ENCODE peak calls at places on chromosomes 13 and 19, in seven cellular contexts. One of them, this sample, is unnamed. For H3K9me3, the result is how much of the 10 kb centered on the place peaks cover.

GRCh38 chr13:21399741-21400140 is 59.4 kb downstream of the ZDHHC20 start:
- DNase-seq in HCT116: peak
- DNase-seq in H9: no peak
- DNase-seq in tibial nerve: no peak
- DNase-seq in endodermal cell: no peak
- DNase-seq in WERI-Rb-1: no peak
- DNase-seq in fibroblast of lung: peak
- DNase-seq in this sample: no peak

GRCh38 chr19:3047307-3048189 is 14.7 kb downstream of the TLE5 start:
- DNase-seq in tibial nerve: peak
- DNase-seq in fibroblast of lung: peak
- DNase-seq in H9: peak
- DNase-seq in HCT116: peak
- DNase-seq in WERI-Rb-1: peak
- DNase-seq in endodermal cell: peak
- DNase-seq in this sample: peak

GRCh38 chr19:49061445-49061844 is 3.2 kb downstream of the NTF4 start:
- DNase-seq in fibroblast of lung: no peak
- DNase-seq in HCT116: no peak
- DNase-seq in endodermal cell: no peak
- DNase-seq in WERI-Rb-1: no peak
- DNase-seq in tibial nerve: no peak
- DNase-seq in H9: no peak
- DNase-seq in this sample: no peak

GRCh38 chr13:110024646-110024980 is 238.2 kb upstream of the IRS2 start:
- DNase-seq in tibial nerve: no peak
- DNase-seq in H9: no peak
- DNase-seq in endodermal cell: no peak
- DNase-seq in WERI-Rb-1: no peak
- DNase-seq in HCT116: no peak
- DNase-seq in fibroblast of lung: no peak
- DNase-seq in this sample: no peak

GRCh38 chr19:19552811-19553210 is 14.7 kb downstream of the CILP2 start:
- DNase-seq in H9: peak
- DNase-seq in HCT116: no peak
- DNase-seq in tibial nerve: no peak
- DNase-seq in endodermal cell: peak
- DNase-seq in fibroblast of lung: peak
- DNase-seq in WERI-Rb-1: peak
- DNase-seq in this sample: no peak

GRCh38 chr13:110716235-110716505 is 2.7 kb downstream of the ING1 start:
- DNase-seq in H9: no peak
- DNase-seq in endodermal cell: no peak
- DNase-seq in WERI-Rb-1: no peak
- DNase-seq in fibroblast of lung: peak
- DNase-seq in tibial nerve: peak
- DNase-seq in HCT116: no peak
- DNase-seq in this sample: peak

GRCh38 chr13:23741879-23742510 is 147.2 kb downstream of the MIPEP start:
- DNase-seq in fibroblast of lung: no peak
- DNase-seq in H9: peak
- DNase-seq in WERI-Rb-1: peak
- DNase-seq in tibial nerve: no peak
- DNase-seq in endodermal cell: peak
- DNase-seq in HCT116: peak
- DNase-seq in this sample: peak

GRCh38 chr13:46640843-46641242 is 87.9 kb downstream of the LRCH1 start:
- DNase-seq in fibroblast of lung: peak
- DNase-seq in WERI-Rb-1: no peak
- DNase-seq in endodermal cell: no peak
- DNase-seq in tibial nerve: no peak
- DNase-seq in H9: no peak
- DNase-seq in HCT116: no peak
- DNase-seq in this sample: no peak

GRCh38 chr13:88704600-88705275 is 1033.6 kb downstream of the SLITRK5 start:
- DNase-seq in WERI-Rb-1: no peak
- DNase-seq in fibroblast of lung: no peak
- DNase-seq in tibial nerve: no peak
- DNase-seq in H9: no peak
- DNase-seq in HCT116: no peak
- DNase-seq in endodermal cell: no peak
- DNase-seq in this sample: peak

GRCh38 chr13:95676100-95676774 is 702 bp upstream of the DNAJC3 start:
- DNase-seq in HCT116: peak
- DNase-seq in WERI-Rb-1: peak
- DNase-seq in fibroblast of lung: peak
- DNase-seq in endodermal cell: no peak
- DNase-seq in tibial nerve: peak
- DNase-seq in H9: peak
- DNase-seq in this sample: no peak

GRCh38 chr13:51208707-51209106 is 13.5 kb upstream of the FAM124A start:
- DNase-seq in endodermal cell: no peak
- DNase-seq in WERI-Rb-1: no peak
- DNase-seq in tibial nerve: no peak
- DNase-seq in fibroblast of lung: no peak
- DNase-seq in H9: no peak
- DNase-seq in HCT116: no peak
- DNase-seq in this sample: no peak

GRCh38 chr19:18415177-18415867 is 3.9 kb upstream of the SSBP4 start:
- DNase-seq in HCT116: no peak
- DNase-seq in tibial nerve: peak
- DNase-seq in endodermal cell: no peak
- DNase-seq in fibroblast of lung: peak
- DNase-seq in WERI-Rb-1: no peak
- DNase-seq in H9: peak
- DNase-seq in this sample: no peak

GRCh38 chr13:28031220-28031903 is 42.9 kb upstream of the URAD start:
- DNase-seq in endodermal cell: no peak
- DNase-seq in WERI-Rb-1: no peak
- DNase-seq in HCT116: no peak
- DNase-seq in H9: no peak
- DNase-seq in fibroblast of lung: no peak
- DNase-seq in tibial nerve: no peak
- DNase-seq in this sample: no peak

GRCh38 chr19:21434516-21434915 is 37.6 kb downstream of the ZNF493 start:
- DNase-seq in tibial nerve: no peak
- DNase-seq in endodermal cell: no peak
- DNase-seq in WERI-Rb-1: no peak
- DNase-seq in H9: no peak
- DNase-seq in fibroblast of lung: no peak
- DNase-seq in HCT116: no peak
- DNase-seq in this sample: no peak

GRCh38 chr19:52034051-52034728 is 6.0 kb upstream of the ZNF614 start:
- DNase-seq in endodermal cell: no peak
- DNase-seq in HCT116: no peak
- DNase-seq in fibroblast of lung: peak
- DNase-seq in WERI-Rb-1: no peak
- DNase-seq in tibial nerve: no peak
- DNase-seq in H9: no peak
- DNase-seq in this sample: no peak
- H3K9me3 ChIP-seq in endodermal cell: half or more
- H3K9me3 ChIP-seq in HCT116: under half
- H3K9me3 ChIP-seq in fibroblast of lung: under half
- H3K9me3 ChIP-seq in WERI-Rb-1: under half
- H3K9me3 ChIP-seq in tibial nerve: half or more
- H3K9me3 ChIP-seq in H9: under half
- H3K9me3 ChIP-seq in this sample: half or more

DNA sequence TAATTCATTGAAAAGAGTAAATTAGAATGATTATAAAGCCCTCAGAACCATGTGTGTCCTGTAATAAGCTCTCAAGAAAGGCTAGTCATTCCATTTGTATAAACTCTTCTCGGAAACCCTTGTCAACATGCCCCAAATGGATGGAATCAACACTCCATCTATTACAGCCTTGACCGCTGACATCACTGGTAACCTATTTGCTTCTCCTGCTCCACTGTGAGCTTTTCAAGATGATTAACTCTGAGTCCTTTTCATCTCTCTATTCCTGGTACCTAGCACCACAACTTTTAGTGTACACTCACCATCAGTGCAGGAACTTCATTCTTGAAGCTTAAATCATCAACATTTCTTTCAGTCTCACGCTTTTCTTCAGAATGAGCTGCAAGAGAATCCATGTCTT is 612.0 kb downstream of the DCT start:
- DNase-seq in WERI-Rb-1: no peak
- DNase-seq in endodermal cell: no peak
- DNase-seq in fibroblast of lung: peak
- DNase-seq in H9: no peak
- DNase-seq in tibial nerve: no peak
- DNase-seq in HCT116: no peak
- DNase-seq in this sample: no peak
- TF ChIP-seq CTCF in WERI-Rb-1: no peak
- TF ChIP-seq CTCF in endodermal cell: no peak
- TF ChIP-seq CTCF in fibroblast of lung: no peak
- TF ChIP-seq CTCF in H9: no peak
- TF ChIP-seq CTCF in tibial nerve: no peak
- TF ChIP-seq CTCF in HCT116: no peak
- TF ChIP-seq CTCF in this sample: no peak

DNA sequence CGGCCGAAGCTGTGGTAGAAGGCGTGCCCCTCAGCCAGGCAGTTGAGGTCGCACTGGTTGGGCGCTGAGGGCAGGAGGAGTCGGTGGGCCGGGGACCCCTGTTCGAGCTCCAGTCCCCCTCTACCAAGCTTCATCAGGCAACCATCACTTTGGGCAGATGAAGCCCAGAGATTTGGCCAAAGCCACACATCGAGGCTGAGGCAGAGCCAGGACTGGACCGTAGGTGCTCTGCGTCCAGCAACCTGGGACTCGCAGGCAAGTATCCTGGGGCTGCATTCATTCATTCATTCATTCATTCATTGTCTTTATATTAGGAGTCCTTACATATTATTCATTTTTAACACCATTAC is 4.3 kb downstream of the ADAMTSL5 start:
- DNase-seq in endodermal cell: no peak
- DNase-seq in fibroblast of lung: no peak
- DNase-seq in HCT116: no peak
- DNase-seq in H9: no peak
- DNase-seq in WERI-Rb-1: no peak
- DNase-seq in tibial nerve: no peak
- DNase-seq in this sample: no peak
- H3K9me3 ChIP-seq in endodermal cell: under half
- H3K9me3 ChIP-seq in fibroblast of lung: under half
- H3K9me3 ChIP-seq in HCT116: under half
- H3K9me3 ChIP-seq in H9: under half
- H3K9me3 ChIP-seq in WERI-Rb-1: under half
- H3K9me3 ChIP-seq in tibial nerve: under half
- H3K9me3 ChIP-seq in this sample: under half

GRCh38 chr13:49836516-49836915 is 44.0 kb upstream of the KPNA3 start:
- DNase-seq in tibial nerve: no peak
- DNase-seq in endodermal cell: peak
- DNase-seq in fibroblast of lung: no peak
- DNase-seq in HCT116: no peak
- DNase-seq in H9: peak
- DNase-seq in WERI-Rb-1: peak
- DNase-seq in this sample: peak

GRCh38 chr13:49829715-49830114 is 37.2 kb upstream of the KPNA3 start:
- DNase-seq in WERI-Rb-1: no peak
- DNase-seq in H9: no peak
- DNase-seq in endodermal cell: no peak
- DNase-seq in fibroblast of lung: no peak
- DNase-seq in HCT116: no peak
- DNase-seq in tibial nerve: no peak
- DNase-seq in this sample: no peak

GRCh38 chr13:49830721-49831120 is 38.2 kb upstream of the KPNA3 start:
- DNase-seq in H9: no peak
- DNase-seq in WERI-Rb-1: no peak
- DNase-seq in HCT116: no peak
- DNase-seq in endodermal cell: no peak
- DNase-seq in tibial nerve: no peak
- DNase-seq in fibroblast of lung: no peak
- DNase-seq in this sample: no peak

GRCh38 chr13:49828452-49828851 is 36.0 kb upstream of the KPNA3 start:
- DNase-seq in H9: no peak
- DNase-seq in endodermal cell: no peak
- DNase-seq in tibial nerve: no peak
- DNase-seq in fibroblast of lung: no peak
- DNase-seq in WERI-Rb-1: no peak
- DNase-seq in HCT116: no peak
- DNase-seq in this sample: no peak

GRCh38 chr13:49833402-49833801 is 40.9 kb upstream of the KPNA3 start:
- DNase-seq in H9: no peak
- DNase-seq in endodermal cell: no peak
- DNase-seq in WERI-Rb-1: no peak
- DNase-seq in tibial nerve: no peak
- DNase-seq in fibroblast of lung: no peak
- DNase-seq in HCT116: no peak
- DNase-seq in this sample: no peak
- TF ChIP-seq CTCF in H9: no peak
- TF ChIP-seq CTCF in endodermal cell: no peak
- TF ChIP-seq CTCF in WERI-Rb-1: no peak
- TF ChIP-seq CTCF in tibial nerve: no peak
- TF ChIP-seq CTCF in fibroblast of lung: no peak
- TF ChIP-seq CTCF in HCT116: no peak
- TF ChIP-seq CTCF in this sample: no peak

GRCh38 chr19:55812449-55812848 is 19.4 kb downstream of the NLRP11 start:
- DNase-seq in endodermal cell: no peak
- DNase-seq in fibroblast of lung: no peak
- DNase-seq in HCT116: no peak
- DNase-seq in WERI-Rb-1: no peak
- DNase-seq in tibial nerve: no peak
- DNase-seq in H9: no peak
- DNase-seq in this sample: no peak
- H3K9me3 ChIP-seq in endodermal cell: half or more
- H3K9me3 ChIP-seq in fibroblast of lung: under half
- H3K9me3 ChIP-seq in HCT116: under half
- H3K9me3 ChIP-seq in WERI-Rb-1: under half
- H3K9me3 ChIP-seq in tibial nerve: under half
- H3K9me3 ChIP-seq in H9: half or more
- H3K9me3 ChIP-seq in this sample: under half

GRCh38 chr13:55517312-55517711 is 1623.4 kb upstream of the PRR20A start:
- DNase-seq in WERI-Rb-1: peak
- DNase-seq in endodermal cell: peak
- DNase-seq in H9: peak
- DNase-seq in fibroblast of lung: no peak
- DNase-seq in HCT116: no peak
- DNase-seq in tibial nerve: no peak
- DNase-seq in this sample: no peak
- TF ChIP-seq CTCF in WERI-Rb-1: peak
- TF ChIP-seq CTCF in endodermal cell: peak
- TF ChIP-seq CTCF in H9: peak
- TF ChIP-seq CTCF in fibroblast of lung: peak
- TF ChIP-seq CTCF in HCT116: no peak
- TF ChIP-seq CTCF in tibial nerve: no peak
- TF ChIP-seq CTCF in this sample: peak

This sample was measured in Caco-2.